ENCODE peak calls at places on chromosomes 1 and 21, in nine cellular contexts. K, P, E, Y, V, Z, W, O and T are unnamed samples.
A peak's percentile ranks its signal among the peaks of the same experiment; 100 is the strongest.

GRCh38 chr1:116878804-116879477 is 30.8 kb upstream of the PTGFRN start:
- DNase-seq in Y (no peak), W (peak; percentile 31), O (no peak), K (no peak), E (no peak), V (no peak), Z (no peak), P (no peak), T (peak; percentile 61)

GRCh38 chr1:112603012-112603411 is 15.9 kb downstream of the ST7L start:
- DNase-seq in K (no peak), V (no peak), O (no peak), P (no peak), Y (no peak), E (no peak), Z (no peak), W (no peak), T (no peak)

GRCh38 chr1:221768444-221769066 is 26.7 kb upstream of the DUSP10 start:
- DNase-seq in P (no peak), Y (no peak), K (no peak), Z (no peak), O (no peak), W (no peak), E (no peak), V (no peak), T (no peak)

GRCh38 chr1:11132571-11133293 is 33.1 kb upstream of the EXOSC10 start:
- DNase-seq in E (no peak), W (no peak), O (no peak), K (no peak), V (no peak), Y (no peak), P (no peak), Z (no peak), T (no peak)

GRCh38 chr1:173416034-173416433 is 61.1 kb upstream of the PRDX6 start:
- DNase-seq in E (no peak), Z (no peak), P (no peak), K (peak; percentile 17), W (no peak), Y (no peak), O (no peak), V (no peak), T (no peak)

GRCh38 chr1:165903672-165904071 is 76.3 kb downstream of the UCK2 start:
- DNase-seq in E (no peak), O (no peak), W (peak; percentile 85), Z (no peak), Y (no peak), V (no peak), P (no peak), K (no peak), T (peak; percentile 80)

GRCh38 chr1:218426343-218426657 is 81.2 kb downstream of the TGFB2 start:
- DNase-seq in Y (no peak), O (no peak), V (no peak), Z (no peak), E (no peak), P (no peak), K (no peak), W (peak; percentile 54), T (peak; percentile 49)

GRCh38 chr1:6776389-6776788 is 8.9 kb upstream of the CAMTA1 start:
- DNase-seq in V (no peak), E (no peak), Y (no peak), P (no peak), Z (no peak), O (no peak), K (no peak), W (no peak), T (no peak)

GRCh38 chr1:222104661-222105392 is 362.9 kb upstream of the DUSP10 start:
- DNase-seq in W (no peak), P (no peak), V (no peak), K (no peak), Z (peak; percentile 35), Y (no peak), O (no peak), E (no peak), T (no peak)

GRCh38 chr1:200525167-200526123 is 95.1 kb downstream of the KIF14 start:
- DNase-seq in Z (no peak), W (peak; percentile 75), K (no peak), V (no peak), P (no peak), O (no peak), Y (no peak), E (no peak), T (peak; percentile 83)

GRCh38 chr1:36910886-36911540 is 123.3 kb downstream of the GRIK3 start:
- DNase-seq in P (no peak), K (no peak), V (no peak), O (no peak), W (no peak), E (no peak), Z (no peak), Y (no peak), T (no peak)

GRCh38 chr21:42401164-42401563 is 2.5 kb upstream of the UBASH3A start:
- DNase-seq in Z (no peak), O (no peak), W (peak; percentile 27), K (no peak), P (no peak), E (no peak), V (no peak), Y (no peak), T (peak; percentile 12)

GRCh38 chr1:162973381-162973795 is 95.8 kb upstream of the RGS4 start:
- DNase-seq in E (no peak), Z (no peak), V (no peak), P (no peak), Y (no peak), K (no peak), W (peak; percentile 90), O (no peak), T (peak; percentile 91)

GRCh38 chr1:59947047-59947938 is 20.7 kb upstream of the CYP2J2 start:
- DNase-seq in E (no peak), P (no peak), Z (no peak), Y (peak; percentile 29), V (peak; percentile 80), K (peak; percentile 21), W (peak; percentile 82), O (peak; percentile 20), T (peak; percentile 64)

GRCh38 chr1:230108580-230108979 is 41.5 kb downstream of the GALNT2 start:
- DNase-seq in E (no peak), O (no peak), P (no peak), V (no peak), W (no peak), K (no peak), Y (no peak), Z (no peak), T (no peak)

GRCh38 chr1:183029591-183030000 is 6.4 kb downstream of the LAMC1 start:
- DNase-seq in Z (no peak), V (no peak), O (no peak), P (no peak), W (peak; percentile 92), E (no peak), K (no peak), Y (no peak), T (peak; percentile 78)

GRCh38 chr1:219123041-219123440 is 50.6 kb upstream of the LYPLAL1 start:
- DNase-seq in W (peak; percentile 35), O (no peak), V (no peak), E (no peak), Z (no peak), Y (no peak), K (no peak), P (no peak), T (peak; percentile 32)

GRCh38 chr1:203519896-203520295 is 25.9 kb downstream of the OPTC start:
- DNase-seq in V (no peak), Z (no peak), E (no peak), W (no peak), Y (no peak), P (no peak), K (no peak), O (no peak), T (no peak)

GRCh38 chr1:184992271-184992670 is 18.0 kb upstream of the NIBAN1 start:
- DNase-seq in W (no peak), Z (no peak), P (no peak), V (no peak), Y (no peak), E (no peak), K (no peak), O (no peak), T (no peak)

GRCh38 chr1:167791281-167792209 is 69.8 kb downstream of the MPZL1 start:
- DNase-seq in Z (no peak), K (no peak), E (no peak), W (peak; percentile 98), O (no peak), P (no peak), Y (peak; percentile 98), V (no peak), T (peak; percentile 100)

GRCh38 chr1:226754797-226755533 is 15.9 kb upstream of the ITPKB start:
- DNase-seq in P (no peak), K (no peak), Y (no peak), Z (no peak), V (no peak), O (no peak), E (no peak), W (no peak), T (no peak)

GRCh38 chr1:38209986-38210385 is 163.4 kb upstream of the POU3F1 start:
- DNase-seq in O (no peak), Z (no peak), P (no peak), Y (no peak), E (no peak), V (no peak), K (no peak), W (no peak), T (no peak)

GRCh38 chr1:150362721-150363425 is 1.1 kb upstream of the RPRD2 start:
- DNase-seq in E (no peak), K (no peak), W (peak; percentile 43), O (no peak), Y (no peak), V (no peak), P (no peak), Z (no peak), T (peak; percentile 13)

GRCh38 chr1:11960276-11960675 is 20.0 kb upstream of the MFN2 start:
- DNase-seq in K (no peak), Y (no peak), W (no peak), P (no peak), E (no peak), Z (no peak), O (no peak), V (no peak), T (no peak)

GRCh38 chr1:25619101-25619890 is 2.7 kb downstream of the MAN1C1 start:
- DNase-seq in W (peak; percentile 32), V (peak; percentile 48), P (peak; percentile 43), Z (peak; percentile 19), E (peak; percentile 9), O (no peak), K (peak; percentile 31), Y (no peak), T (no peak)

GRCh38 chr1:109370712-109371270 is 26.9 kb downstream of the SORT1 start:
- DNase-seq in E (no peak), P (no peak), W (peak; percentile 89), Y (peak; percentile 90), Z (no peak), K (no peak), V (no peak), O (peak; percentile 95), T (peak; percentile 91)

GRCh38 chr1:106523448-106523847 is 533.0 kb upstream of the PRMT6 start:
- DNase-seq in Z (no peak), O (no peak), P (no peak), W (no peak), E (no peak), K (no peak), V (no peak), Y (no peak), T (no peak)

GRCh38 chr21:33997432-33997831 is 75.9 kb upstream of the MRPS6 start:
- DNase-seq in E (no peak), V (no peak), Z (no peak), W (no peak), O (no peak), K (no peak), P (no peak), Y (no peak), T (no peak)